ENCODE peak calls at places on chromosomes 2 and 18, in four cellular contexts. T is GM12865, P is KG1, J is GM12891. E is an unnamed sample.

GRCh38 chr2:20573611-20574422 is 77.1 kb downstream of the HS1BP3 start:
- DNase-seq in J (no peak), P (no peak), T (no peak), E (no peak)

GRCh38 chr18:2680216-2680792 is 24.8 kb downstream of the SMCHD1 start:
- DNase-seq in P (no peak), J (no peak), T (no peak), E (no peak)

GRCh38 chr2:11681722-11682589 is 12.0 kb upstream of the NTSR2 start:
- DNase-seq in P (peak), T (peak), J (peak), E (no peak)

GRCh38 chr2:64056021-64056420 is 36.8 kb upstream of the VPS54 start:
- DNase-seq in T (no peak), J (no peak), P (no peak), E (no peak)

GRCh38 chr2:100978582-100979051 is 23.5 kb upstream of the RPL31 start:
- DNase-seq in P (no peak), J (no peak), T (peak), E (no peak)

GRCh38 chr18:62662799-62663173 is 52.6 kb upstream of the PHLPP1 start:
- DNase-seq in P (no peak), T (no peak), J (no peak), E (no peak)

GRCh38 chr2:215432759-215433594 is 2.9 kb downstream of the FN1 start:
- DNase-seq in J (no peak), P (no peak), T (no peak), E (no peak)

GRCh38 chr18:34224423-34225217 is at the start of gene NOL4:
- DNase-seq in P (no peak), J (no peak), T (peak), E (no peak)

GRCh38 chr2:84417453-84417852 is 41.6 kb downstream of the SUCLG1 start:
- DNase-seq in P (no peak), T (no peak), J (no peak), E (no peak)

GRCh38 chr18:49046125-49046524 is 95.4 kb upstream of the SMAD7 start:
- DNase-seq in J (no peak), T (no peak), P (no peak), E (no peak)

GRCh38 chr2:145771526-145771925 is 1251.6 kb upstream of the ZEB2 start:
- DNase-seq in J (no peak), T (peak), P (no peak), E (no peak)

GRCh38 chr2:98486374-98486981 is 41.8 kb downstream of the INPP4A start:
- DNase-seq in P (no peak), T (no peak), J (no peak), E (no peak)

GRCh38 chr2:8103085-8103708 is 578.7 kb upstream of the ID2 start:
- DNase-seq in T (no peak), P (no peak), J (no peak), E (no peak)

E was measured in SIG-M5.